ENCODE peak calls at places on chromosomes 16 and 17, in seven cellular contexts. P is uterus, J is mammary epithelial cell, T is GM23338, M is lower lobe of right lung, V is SJCRH30, R is IMR-90. E is an unnamed sample. For H3K27me3 and H3K36me3, the result is how much of the 10 kb centered on the place peaks cover.

GRCh38 chr17:2883544-2884203 is 87.4 kb downstream of the RAP1GAP2 start:
- DNase-seq in P (no peak), J (peak), T (no peak), M (no peak), V (peak), R (peak), E (peak)

GRCh38 chr17:2855063-2855600 is 58.9 kb downstream of the RAP1GAP2 start:
- DNase-seq in P (no peak), J (peak), T (peak), M (no peak), V (no peak), R (peak), E (no peak)

GRCh38 chr16:69595127-69596036 is 29.6 kb downstream of the NFAT5 start:
- DNase-seq in P (no peak), J (peak), T (no peak), M (no peak), V (no peak), R (peak), E (no peak)

GRCh38 chr16:87366930-87367329 is 16.6 kb downstream of the FBXO31 start:
- DNase-seq in P (no peak), J (no peak), T (no peak), M (no peak), V (no peak), R (no peak), E (no peak)

GRCh38 chr16:56547120-56547948 is 17.5 kb upstream of the MT4 start:
- DNase-seq in P (no peak), J (peak), T (peak), M (no peak), V (peak), R (peak), E (peak)

GRCh38 chr16:71610936-71611871 is 14.8 kb upstream of the MARVELD3 start:
- DNase-seq in P (no peak), J (peak), T (peak), M (peak), V (peak), R (peak), E (peak)

GRCh38 chr17:78704594-78704993 is 77.5 kb downstream of the CYTH1 start:
- DNase-seq in P (no peak), J (peak), T (no peak), M (no peak), V (no peak), R (no peak), E (no peak)

GRCh38 chr17:39636927-39637736 is at the start of gene STARD3:
- DNase-seq in P (peak), J (peak), T (peak), M (peak), V (peak), R (peak), E (peak)

GRCh38 chr17:49388692-49389513 is 25.8 kb downstream of the PHB1 start:
- DNase-seq in P (no peak), J (no peak), T (no peak), M (no peak), V (no peak), R (peak), E (no peak)

GRCh38 chr17:55783684-55784245 is 32.9 kb downstream of the PCTP start:
- DNase-seq in P (peak), J (no peak), T (no peak), M (peak), V (peak), R (no peak), E (no peak)

GRCh38 chr17:3895354-3895753 is 2.5 kb upstream of the CAMKK1 start:
- DNase-seq in P (no peak), J (no peak), T (no peak), M (no peak), V (no peak), R (no peak), E (no peak)

GRCh38 chr17:77456951-77457548 is 316.3 kb downstream of the SEC14L1 start:
- DNase-seq in P (no peak), J (no peak), T (no peak), M (no peak), V (no peak), R (no peak), E (no peak)

GRCh38 chr17:14156689-14157088 is 80.0 kb downstream of the CDRT15 start:
- DNase-seq in P (no peak), J (no peak), T (no peak), M (no peak), V (no peak), R (peak), E (no peak)

GRCh38 chr16:4980691-4981090 is 22.6 kb downstream of the SEC14L5 start:
- DNase-seq in P (no peak), J (no peak), T (no peak), M (peak), V (no peak), R (no peak), E (no peak)

GRCh38 chr17:40993856-40994255 is at the start of gene KRTAP3-3:
- DNase-seq in P (no peak), J (no peak), T (no peak), M (no peak), V (peak), R (no peak), E (no peak)

GRCh38 chr16:28910046-28911031 is 14.7 kb downstream of the RABEP2 start:
- DNase-seq in P (no peak), J (peak), T (no peak), M (no peak), V (peak), R (peak), E (peak)

GRCh38 chr16:53817117-53817516 is 113.2 kb downstream of the FTO start:
- DNase-seq in P (peak), J (peak), T (no peak), M (no peak), V (peak), R (peak), E (no peak)

GRCh38 chr16:54487933-54488332 is 201.3 kb upstream of the IRX3 start:
- DNase-seq in P (no peak), J (no peak), T (no peak), M (no peak), V (no peak), R (no peak), E (no peak)

GRCh38 chr17:62797959-62798358 is 10.2 kb downstream of the MARCHF10 start:
- DNase-seq in P (no peak), J (no peak), T (no peak), M (no peak), V (no peak), R (peak), E (no peak)

GRCh38 chr16:8959921-8960787 is 3.6 kb downstream of the USP7 start:
- DNase-seq in P (no peak), J (no peak), T (peak), M (no peak), V (peak), R (peak), E (peak)

GRCh38 chr17:77440571-77440981 is 299.8 kb downstream of the SEC14L1 start:
- DNase-seq in P (no peak), J (no peak), T (no peak), M (no peak), V (peak), R (no peak), E (no peak)

GRCh38 chr17:46950615-46950996 is 27.6 kb downstream of the GOSR2 start:
- DNase-seq in P (no peak), J (no peak), T (no peak), M (no peak), V (no peak), R (no peak), E (no peak)
- H3K27me3 ChIP-seq in P (under half), J (under half), T (under half), M (under half), V (under half), R (under half), E (under half)

DNA sequence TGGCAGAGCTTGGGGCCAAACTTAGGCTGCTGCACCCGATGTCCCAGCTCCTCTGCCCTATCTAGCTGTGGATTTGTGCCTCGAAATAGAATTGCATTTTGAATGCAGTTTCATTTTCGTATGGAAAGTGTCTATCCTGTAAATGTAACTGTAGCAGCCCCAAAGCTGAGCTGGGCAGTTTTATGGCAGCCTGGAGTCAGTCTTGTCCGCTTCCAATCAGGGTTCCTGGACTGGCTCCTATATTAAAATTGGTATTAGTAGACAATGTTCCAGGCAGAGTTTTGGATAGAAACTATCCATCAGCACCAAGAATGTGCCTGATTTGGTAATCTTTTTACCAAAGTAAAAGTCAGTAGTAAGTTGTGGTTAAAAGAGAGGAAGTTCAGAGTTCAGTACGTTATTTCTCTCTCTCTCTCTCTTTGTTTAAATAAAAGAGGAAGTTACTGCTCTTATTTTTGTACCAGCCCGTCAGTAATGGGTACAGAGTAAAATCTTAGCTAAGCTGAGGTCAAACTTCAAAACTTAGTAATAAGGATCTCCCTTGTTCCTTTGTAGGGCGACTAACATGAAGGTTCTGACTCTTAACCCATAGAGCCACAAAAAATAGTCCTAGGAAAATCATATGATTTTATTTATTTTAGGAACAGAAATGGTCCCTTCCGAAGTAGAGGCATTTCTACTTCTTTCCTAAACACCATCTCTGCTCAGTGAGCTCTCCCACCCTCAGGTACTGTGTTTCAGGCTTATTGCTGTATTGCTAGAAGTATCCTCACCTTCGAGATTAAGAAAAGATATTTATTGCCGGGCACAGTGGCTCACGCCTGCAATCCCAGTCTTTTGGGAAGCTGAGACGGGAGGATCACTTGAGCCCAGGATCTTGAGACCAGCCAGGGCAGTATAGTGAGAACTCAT is 28.0 kb downstream of the PRKCB start:
- DNase-seq in P (no peak), J (no peak), T (no peak), M (no peak), V (no peak), R (no peak), E (no peak)
- H3K4me3 ChIP-seq in P (no peak), J (no peak), T (no peak), M (peak), V (no peak), R (no peak), E (no peak)

GRCh38 chr16:12298285-12298684 is 321.8 kb downstream of the SNX29 start:
- DNase-seq in P (no peak), J (no peak), T (no peak), M (no peak), V (no peak), R (no peak), E (no peak)

GRCh38 chr16:12296991-12297390 is 320.5 kb downstream of the SNX29 start:
- DNase-seq in P (no peak), J (no peak), T (no peak), M (no peak), V (peak), R (no peak), E (no peak)

GRCh38 chr16:12300946-12301500 is 324.5 kb downstream of the SNX29 start:
- DNase-seq in P (peak), J (peak), T (no peak), M (no peak), V (no peak), R (no peak), E (no peak)

GRCh38 chr16:12303649-12304048 is 327.1 kb downstream of the SNX29 start:
- DNase-seq in P (peak), J (no peak), T (no peak), M (no peak), V (no peak), R (peak), E (no peak)

DNA sequence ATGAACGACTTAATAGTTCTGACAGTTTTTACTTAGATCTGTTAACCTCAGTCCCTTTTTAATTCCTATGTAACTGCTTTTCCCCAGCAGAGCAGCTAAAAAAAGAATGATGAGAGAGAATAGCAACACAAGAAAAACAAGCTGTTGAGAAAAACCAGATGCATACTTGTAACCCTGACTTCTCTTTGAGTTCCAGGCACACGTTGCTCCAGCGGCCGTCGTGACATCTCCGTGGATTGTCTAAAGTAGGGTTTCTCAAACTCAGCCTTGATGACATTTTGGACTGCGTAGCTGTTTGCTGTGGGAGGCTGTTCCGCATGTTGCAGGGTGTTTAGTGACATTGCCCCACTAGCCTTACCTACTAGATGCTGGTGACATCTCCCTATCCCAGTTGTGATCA is 324.0 kb downstream of the SNX29 start:
- DNase-seq in P (peak), J (no peak), T (no peak), M (no peak), V (no peak), R (no peak), E (no peak)
- H3K36me3 ChIP-seq in P (under half), J (under half), T (under half), M (under half), V (under half), R (under half), E (under half)

GRCh38 chr17:80465316-80465974 is 11.0 kb downstream of the NPTX1 start:
- DNase-seq in P (no peak), J (no peak), T (no peak), M (no peak), V (peak), R (no peak), E (no peak)
- H3K27me3 ChIP-seq in P (under half), J (under half), T (under half), M (half or more), V (under half), R (under half), E (under half)

DNA sequence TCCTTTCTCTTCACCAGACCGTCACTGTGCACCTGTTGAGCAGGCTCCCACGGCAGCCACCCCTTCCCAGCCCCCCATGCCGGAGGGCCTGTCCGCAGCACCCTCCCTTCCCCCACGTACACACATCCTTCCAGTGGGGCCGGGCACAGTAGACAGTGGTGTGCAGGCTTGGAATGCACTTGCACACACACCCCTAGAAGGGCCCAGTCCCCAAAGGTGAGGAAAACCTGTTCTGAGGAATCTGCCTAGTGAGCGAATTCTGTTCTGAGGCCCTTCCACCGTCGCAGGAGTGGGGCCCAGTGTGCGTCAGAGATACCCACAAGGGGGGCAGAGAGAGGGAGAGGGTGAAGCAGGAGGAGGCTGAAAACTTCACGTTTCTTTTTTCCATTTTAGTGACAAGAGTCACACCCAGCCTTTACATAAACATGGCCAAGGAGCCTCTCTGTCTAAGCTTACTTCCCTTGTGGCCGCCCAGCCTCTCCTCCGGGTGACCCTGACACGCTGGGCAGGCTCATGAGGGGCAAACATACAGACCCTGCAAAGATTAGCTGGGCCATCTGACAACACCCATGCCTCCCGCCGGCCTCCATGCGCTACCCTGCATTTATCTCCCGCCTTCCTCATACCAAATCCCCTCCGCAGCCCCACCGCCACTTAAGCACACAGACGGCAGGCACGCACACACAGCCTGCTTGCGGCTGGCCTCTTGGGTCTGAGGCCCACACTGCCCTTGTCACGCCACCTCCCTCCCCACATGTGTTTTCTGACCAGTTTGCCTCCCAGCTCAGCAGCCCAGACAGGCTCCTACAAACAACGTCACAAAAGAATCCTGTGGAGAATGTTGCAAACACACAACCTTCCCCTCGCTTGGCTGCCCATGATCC is 1.8 kb downstream of the ZBTB4 start:
- DNase-seq in P (no peak), J (no peak), T (peak), M (peak), V (peak), R (peak), E (peak)
- H3K4me3 ChIP-seq in P (peak), J (peak), T (peak), M (peak), V (no peak), R (peak), E (no peak)

GRCh38 chr17:9932481-9932880 is 27.4 kb upstream of the RCVRN start:
- DNase-seq in P (no peak), J (no peak), T (no peak), M (no peak), V (no peak), R (peak), E (no peak)
- H3K36me3 ChIP-seq in P (under half), J (under half), T (under half), M (under half), V (under half), R (under half), E (under half)

GRCh38 chr16:3007957-3008748 is 4.6 kb upstream of the CLDN9 start:
- DNase-seq in P (no peak), J (no peak), T (peak), M (peak), V (no peak), R (no peak), E (peak)

GRCh38 chr16:3010510-3010909 is 2.2 kb upstream of the CLDN9 start:
- DNase-seq in P (no peak), J (no peak), T (no peak), M (no peak), V (no peak), R (no peak), E (no peak)

GRCh38 chr16:3008749-3009088 is 4.0 kb upstream of the CLDN9 start:
- DNase-seq in P (no peak), J (no peak), T (no peak), M (no peak), V (no peak), R (no peak), E (no peak)

GRCh38 chr16:3012246-3012645 is 477 bp upstream of the CLDN9 start:
- DNase-seq in P (no peak), J (no peak), T (peak), M (no peak), V (no peak), R (no peak), E (peak)

DNA sequence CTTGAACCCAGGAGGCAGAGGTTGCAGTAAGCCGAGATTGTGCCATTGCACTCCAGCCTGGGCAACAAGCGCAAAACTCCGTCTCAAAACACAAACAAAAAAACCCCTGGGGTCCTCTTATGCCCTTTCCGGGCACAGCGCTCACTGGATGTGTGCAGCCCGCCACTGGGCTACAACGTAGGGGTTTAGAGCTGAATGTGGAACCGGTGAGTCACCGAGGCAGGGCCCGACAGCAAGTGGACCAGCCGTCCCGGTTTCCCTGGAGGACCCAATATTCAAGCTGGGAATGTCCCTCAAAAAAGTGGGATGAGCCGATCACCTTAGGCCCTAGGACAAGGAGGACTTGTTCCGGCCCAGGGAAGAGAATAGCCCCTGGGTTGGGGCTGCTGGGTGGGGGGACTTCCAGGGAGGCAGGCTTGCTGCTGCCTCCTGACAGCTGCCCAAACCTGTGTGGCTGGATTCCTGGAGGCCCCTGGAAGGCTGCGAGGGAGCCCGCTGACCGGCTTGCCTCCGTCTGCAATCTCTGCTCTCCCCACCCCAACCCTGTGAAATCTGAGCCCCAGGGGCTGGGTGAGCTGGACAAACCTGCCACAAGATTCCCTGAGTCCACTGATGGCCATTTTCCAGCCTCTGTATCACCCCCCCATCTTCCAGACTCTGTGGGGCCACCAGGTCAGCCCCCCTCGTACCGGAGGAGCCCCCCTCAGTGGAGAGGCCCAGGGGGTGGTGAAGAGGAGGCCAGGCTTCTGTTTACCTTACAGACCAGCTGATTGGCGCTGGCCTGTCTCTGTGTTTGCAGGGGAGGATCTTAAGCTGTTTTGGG is 2.9 kb upstream of the CLDN9 start:
- DNase-seq in P (no peak), J (peak), T (peak), M (peak), V (peak), R (peak), E (peak)
- H3K27me3 ChIP-seq in P (under half), J (under half), T (under half), M (half or more), V (under half), R (half or more), E (under half)

E was measured in H7.